ENCODE peak calls at places on chromosome 7, in five cellular contexts. K is RPMI7951, F is AG10803, I is heart right ventricle, Q is HCEC 1CT. A is an unnamed sample.
A peak's percentile ranks its signal among the peaks of the same experiment; 100 is the strongest.

GRCh38 chr7:120550494-120551048 is 277.6 kb downstream of the KCND2 start:
- DNase-seq in K (no peak), F (peak; percentile 4), I (no peak), Q (no peak), A (peak; percentile 85)

GRCh38 chr7:94605031-94605430 is 50.9 kb downstream of the SGCE start:
- DNase-seq in K (no peak), F (no peak), I (no peak), Q (no peak), A (peak; percentile 48)

GRCh38 chr7:111164442-111164841 is 73.5 kb downstream of the LRRN3 start:
- DNase-seq in K (peak; percentile 1), F (no peak), I (no peak), Q (no peak), A (no peak)

GRCh38 chr7:139897422-139898085 is 68.5 kb downstream of the TBXAS1 start:
- DNase-seq in K (no peak), F (no peak), I (no peak), Q (no peak), A (no peak)

GRCh38 chr7:26365077-26365896 is 73.6 kb downstream of the SNX10 start:
- DNase-seq in K (peak; percentile 78), F (peak; percentile 71), I (no peak), Q (peak; percentile 65), A (peak; percentile 73)

GRCh38 chr7:5603193-5604140 is 178.0 kb downstream of the RNF216 start:
- DNase-seq in K (no peak), F (no peak), I (no peak), Q (no peak), A (no peak)

GRCh38 chr7:55130079-55130476 is 111.3 kb downstream of the EGFR start:
- DNase-seq in K (peak; percentile 79), F (peak; percentile 72), I (no peak), Q (peak; percentile 18), A (no peak)

GRCh38 chr7:15305002-15305600 is 256.7 kb downstream of the AGMO start:
- DNase-seq in K (peak; percentile 22), F (peak; percentile 60), I (peak; percentile 16), Q (peak; percentile 59), A (peak; percentile 65)

GRCh38 chr7:12801107-12801506 is 113.7 kb downstream of the ARL4A start:
- DNase-seq in K (no peak), F (no peak), I (no peak), Q (no peak), A (no peak)

GRCh38 chr7:3194501-3195141 is 106.4 kb upstream of the SDK1 start:
- DNase-seq in K (peak; percentile 100), F (no peak), I (no peak), Q (peak; percentile 80), A (peak; percentile 99)

GRCh38 chr7:105164751-105165150 is 150.7 kb downstream of the KMT2E start:
- DNase-seq in K (no peak), F (no peak), I (no peak), Q (no peak), A (no peak)

GRCh38 chr7:74083117-74083876 is at the start of gene LIMK1:
- DNase-seq in K (peak; percentile 81), F (peak; percentile 64), I (peak; percentile 87), Q (peak; percentile 80), A (peak; percentile 81)

GRCh38 chr7:28546067-28546466 is 133.7 kb downstream of the CREB5 start:
- DNase-seq in K (no peak), F (no peak), I (no peak), Q (no peak), A (no peak)

GRCh38 chr7:26340476-26341018 is 48.9 kb downstream of the SNX10 start:
- DNase-seq in K (peak; percentile 32), F (no peak), I (no peak), Q (no peak), A (no peak)

GRCh38 chr7:154857240-154857639 is 145.7 kb downstream of the PAXIP1 start:
- DNase-seq in K (no peak), F (no peak), I (no peak), Q (no peak), A (no peak)

GRCh38 chr7:33805630-33806233 is 99.6 kb upstream of the BMPER start:
- DNase-seq in K (peak; percentile 73), F (peak; percentile 61), I (no peak), Q (peak; percentile 56), A (peak; percentile 59)

GRCh38 chr7:85001493-85002345 is 185.1 kb downstream of the SEMA3D start:
- DNase-seq in K (no peak), F (no peak), I (no peak), Q (no peak), A (peak; percentile 50)

GRCh38 chr7:112550468-112551060 is 69.8 kb downstream of the LSMEM1 start:
- DNase-seq in K (peak; percentile 54), F (peak; percentile 70), I (no peak), Q (peak; percentile 66), A (peak; percentile 69)

GRCh38 chr7:18081617-18082016 is 54.0 kb upstream of the PRPS1L1 start:
- DNase-seq in K (no peak), F (no peak), I (no peak), Q (no peak), A (no peak)